ENCODE peak calls at places on chromosomes 3 and 15, in six cellular contexts. U is PC-3, G is astrocyte, I is MM.1S, Y is IMR-90, S is neuronal stem cell. R is an unnamed sample.

GRCh38 chr3:18432752-18433151 is 7.6 kb upstream of the SATB1 start:
- DNase-seq in S (no peak), U (no peak), Y (no peak), I (no peak), G (no peak), R (no peak)

GRCh38 chr3:107604057-107604802 is 81.5 kb downstream of the BBX start:
- DNase-seq in S (no peak), Y (peak; percentile 70), I (no peak), G (peak; percentile 58), U (no peak), R (peak; percentile 61)

GRCh38 chr15:69595009-69595825 is 142.6 kb downstream of the RPLP1 start:
- DNase-seq in S (no peak), I (no peak), G (peak; percentile 31), U (no peak), Y (no peak), R (no peak)

GRCh38 chr15:68401496-68402431 is 30.2 kb downstream of the ITGA11 start:
- DNase-seq in G (no peak), I (no peak), S (no peak), U (no peak), Y (no peak), R (no peak)

GRCh38 chr3:170961616-170962400 is 53.4 kb upstream of the EIF5A2 start:
- DNase-seq in S (peak; percentile 17), U (peak; percentile 74), Y (peak; percentile 54), I (peak; percentile 54), G (peak; percentile 40), R (peak; percentile 82)

GRCh38 chr15:75924576-75924975 is 20.9 kb downstream of the FBXO22 start:
- DNase-seq in S (no peak), Y (no peak), G (no peak), I (no peak), U (peak; percentile 66), R (no peak)

GRCh38 chr3:94132777-94133176 is 69.9 kb downstream of the NSUN3 start:
- DNase-seq in Y (no peak), U (no peak), I (no peak), G (no peak), S (no peak), R (no peak)

GRCh38 chr3:105700575-105700974 is 168.2 kb downstream of the CBLB start:
- DNase-seq in G (no peak), U (peak; percentile 26), S (no peak), Y (no peak), I (no peak), R (no peak)

GRCh38 chr3:78870484-78870883 is 897.3 kb downstream of the ROBO1 start:
- DNase-seq in S (no peak), U (no peak), I (no peak), Y (no peak), G (no peak), R (no peak)

GRCh38 chr3:16883726-16884083 is 1.1 kb upstream of the PLCL2 start:
- DNase-seq in I (no peak), Y (no peak), S (no peak), U (no peak), G (no peak), R (no peak)

GRCh38 chr3:128348805-128349531 is 117.7 kb downstream of the DNAJB8 start:
- DNase-seq in Y (peak; percentile 13), G (no peak), U (peak; percentile 14), I (no peak), S (no peak), R (peak; percentile 11)

GRCh38 chr15:80289558-80290277 is 37.7 kb upstream of the CTXND1 start:
- DNase-seq in I (no peak), Y (no peak), U (no peak), S (no peak), G (no peak), R (no peak)

GRCh38 chr3:151630938-151631417 is 102.7 kb upstream of the AADACL2 start:
- DNase-seq in S (no peak), I (no peak), G (peak; percentile 83), U (peak; percentile 12), Y (peak; percentile 39), R (peak; percentile 70)

GRCh38 chr3:4990061-4990460 is 10.8 kb downstream of the BHLHE40 start:
- DNase-seq in Y (no peak), G (no peak), I (no peak), U (no peak), S (no peak), R (peak; percentile 55)

GRCh38 chr3:8733332-8734094 is at the start of gene CAV3:
- DNase-seq in U (no peak), G (no peak), Y (no peak), I (no peak), S (no peak), R (peak; percentile 64)

GRCh38 chr15:55743615-55743978 is 645 bp upstream of the PRTG start:
- DNase-seq in Y (no peak), G (no peak), I (no peak), U (no peak), S (no peak), R (no peak)

GRCh38 chr3:180466401-180467005 is 135.5 kb upstream of the TTC14 start:
- DNase-seq in U (no peak), Y (peak; percentile 10), I (peak; percentile 4), G (no peak), S (no peak), R (no peak)

GRCh38 chr3:74599564-74599963 is 14.9 kb downstream of the CNTN3 start:
- DNase-seq in I (no peak), S (no peak), U (no peak), Y (peak; percentile 50), G (no peak), R (no peak)

GRCh38 chr15:91652610-91653207 is 200.8 kb upstream of the SLCO3A1 start:
- DNase-seq in G (no peak), I (no peak), Y (no peak), U (no peak), S (no peak), R (no peak)

GRCh38 chr3:41102053-41102556 is 97.2 kb upstream of the CTNNB1 start:
- DNase-seq in Y (no peak), S (no peak), G (no peak), I (no peak), U (peak; percentile 75), R (no peak)

GRCh38 chr3:102255736-102256135 is 179.1 kb upstream of the ZPLD1 start:
- DNase-seq in I (no peak), Y (no peak), U (peak; percentile 25), S (no peak), G (no peak), R (no peak)

GRCh38 chr3:119560160-119560559 is 746 bp upstream of the CD80 start:
- DNase-seq in Y (no peak), U (no peak), I (no peak), S (no peak), G (no peak), R (no peak)
- H3K4me3 ChIP-seq in Y (no peak overlapping the region), U (no peak overlapping the region), I (no peak overlapping the region), S (no peak overlapping the region), G (no peak overlapping the region), R (no peak overlapping the region)

DNA sequence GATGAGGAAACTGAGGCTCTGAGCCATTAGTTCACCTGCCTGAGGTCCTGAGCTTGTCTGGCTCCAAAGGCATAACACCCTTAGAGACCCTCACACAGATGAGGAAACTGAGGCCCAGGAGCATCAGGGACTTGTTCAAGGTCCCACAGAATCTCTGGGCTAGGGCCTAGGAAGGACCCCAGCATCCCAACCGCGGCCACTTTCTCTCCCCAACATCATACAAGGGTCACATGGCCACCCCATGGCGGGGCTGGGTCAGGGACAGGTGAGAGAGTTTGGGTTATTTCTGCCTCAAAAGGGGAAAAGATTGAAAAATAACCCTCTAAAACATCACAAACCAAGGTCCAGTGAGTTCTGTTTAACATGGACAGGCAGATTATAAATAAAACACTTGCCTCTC is 6.7 kb downstream of the LINGO1 start:
- DNase-seq in I (no peak), U (no peak), Y (no peak), G (no peak), S (no peak), R (no peak)
- H3K4me1 ChIP-seq in I (no peaks in the 10 kb centered on the region), U (no peaks in the 10 kb centered on the region), Y (no peaks in the 10 kb centered on the region), G (no peaks in the 10 kb centered on the region), S (peaks cover 48% of the 10 kb centered on the region), R (no peaks in the 10 kb centered on the region)

GRCh38 chr3:52121813-52122212 is 32.4 kb downstream of the POC1A start:
- DNase-seq in S (no peak), U (no peak), I (no peak), Y (no peak), G (no peak), R (no peak)
- H3K9ac ChIP-seq in S (no peak overlapping the region), U (no peak overlapping the region), I (no peak overlapping the region), Y (no peak overlapping the region), G (no peak overlapping the region), R (no peak overlapping the region)

DNA sequence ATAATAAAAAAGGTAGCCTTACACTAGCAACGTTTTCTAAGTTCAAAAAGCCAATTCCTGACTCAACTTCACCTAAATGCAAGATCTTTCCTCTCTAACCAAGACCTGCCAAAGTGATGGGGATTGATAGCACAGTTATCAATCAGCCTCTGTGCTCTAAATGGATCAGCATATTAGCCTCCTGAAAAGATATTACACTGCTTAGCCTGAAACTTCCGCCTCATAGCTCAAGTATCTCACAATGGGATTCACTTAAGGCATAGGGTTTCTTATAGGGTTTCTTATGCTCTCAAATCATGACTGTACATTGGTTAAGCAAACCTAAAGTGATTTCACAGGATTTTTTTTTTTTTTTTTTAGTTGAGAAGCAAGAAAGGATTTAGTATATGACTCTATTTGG is 439 bp upstream of the SLC9A9 start:
- DNase-seq in I (no peak), U (no peak), Y (no peak), G (no peak), S (no peak), R (no peak)
- H3K4me3 ChIP-seq in I (peak overlapping the region; percentile 62), U (peak overlapping the region; percentile 63), Y (no peak overlapping the region), G (peak overlapping the region; percentile 88), S (no peak overlapping the region), R (peak overlapping the region; percentile 97)

DNA sequence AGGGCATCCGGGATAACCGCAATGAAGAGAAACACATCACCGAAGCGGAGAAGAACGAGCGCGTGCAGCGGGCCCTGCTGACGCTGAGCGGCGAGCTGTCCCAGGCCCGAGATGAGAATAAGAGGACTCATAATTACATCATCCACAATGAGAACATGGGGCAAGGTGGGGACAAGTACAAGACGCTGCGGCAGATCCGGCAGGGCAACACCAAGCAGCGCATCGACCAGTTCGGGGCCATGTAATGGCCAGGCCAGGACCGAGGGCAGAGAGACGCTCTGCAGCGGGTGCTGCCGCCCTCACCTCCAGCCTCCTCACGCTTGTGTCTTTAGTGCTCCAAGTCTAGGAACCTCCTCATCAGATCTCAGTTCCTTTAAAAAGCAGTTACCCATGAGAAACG is 863.7 kb upstream of the ALCAM start:
- DNase-seq in U (no peak), Y (no peak), I (no peak), S (no peak), G (no peak), R (no peak)
- H3K4me1 ChIP-seq in U (no peaks in the 10 kb centered on the region), Y (no peaks in the 10 kb centered on the region), I (no peaks in the 10 kb centered on the region), S (no peaks in the 10 kb centered on the region), G (no peaks in the 10 kb centered on the region), R (no peaks in the 10 kb centered on the region)